ENCODE peak calls at places on chromosomes 12 and 14, in four cellular contexts. L is A549, T is Peyer's patch, M is body of pancreas. B is an unnamed sample.
A peak's percentile ranks its signal among the peaks of the same experiment; 100 is the strongest.

GRCh38 chr14:105023791-105024480 is 3.1 kb upstream of the CDCA4 start:
- DNase-seq in T (no peak), M (no peak), L (peak; percentile 43), B (no peak)

GRCh38 chr12:55847033-55847432 is 4.3 kb upstream of the MMP19 start:
- DNase-seq in M (peak; percentile 67), L (no peak), T (no peak), B (no peak)

GRCh38 chr12:109994262-109995175 is 1.6 kb downstream of the GIT2 start:
- DNase-seq in M (no peak), T (no peak), L (no peak), B (no peak)

GRCh38 chr12:45273717-45274271 is 57.9 kb downstream of the ANO6 start:
- DNase-seq in M (peak; percentile 19), L (peak; percentile 78), T (no peak), B (no peak)

GRCh38 chr12:122992386-122992785 is 11.9 kb downstream of the ARL6IP4 start:
- DNase-seq in T (no peak), L (no peak), M (no peak), B (no peak)

GRCh38 chr14:97393244-97393643 is 596.1 kb downstream of the VRK1 start:
- DNase-seq in T (no peak), L (no peak), M (no peak), B (no peak)

GRCh38 chr14:42499137-42499536 is 892.5 kb downstream of the LRFN5 start:
- DNase-seq in M (no peak), T (no peak), L (no peak), B (no peak)

GRCh38 chr12:109863961-109864712 is 16.2 kb downstream of the GLTP start:
- DNase-seq in T (no peak), M (peak; percentile 94), L (no peak), B (no peak)

GRCh38 chr12:110543965-110544364 is 39.2 kb downstream of the PPTC7 start:
- DNase-seq in M (no peak), T (no peak), L (no peak), B (no peak)

GRCh38 chr12:8037046-8037663 is 4.6 kb downstream of the FOXJ2 start:
- DNase-seq in L (no peak), T (no peak), M (peak; percentile 21), B (no peak)

GRCh38 chr12:41368006-41368405 is 179.9 kb downstream of the PDZRN4 start:
- DNase-seq in T (no peak), M (no peak), L (no peak), B (no peak)

GRCh38 chr12:105445261-105446015 is 114.9 kb downstream of the C12orf75 start:
- DNase-seq in L (no peak), M (no peak), T (no peak), B (no peak)

GRCh38 chr12:92629349-92630065 is 73.3 kb upstream of the PLEKHG7 start:
- DNase-seq in M (no peak), T (no peak), L (no peak), B (no peak)

GRCh38 chr12:127500513-127500912 is 766.5 kb upstream of the TMEM132C start:
- DNase-seq in L (no peak), T (no peak), M (no peak), B (no peak)

GRCh38 chr14:20350860-20351259 is 7.4 kb downstream of the PARP2 start:
- DNase-seq in L (no peak), T (no peak), M (no peak), B (no peak)

GRCh38 chr14:75645051-75645450 is 15.6 kb downstream of the ERG28 start:
- DNase-seq in M (no peak), T (no peak), L (no peak), B (no peak)

GRCh38 chr12:118120579-118121363 is 15.2 kb upstream of the PEBP1 start:
- DNase-seq in L (peak; percentile 94), T (peak; percentile 87), M (peak; percentile 85), B (peak; percentile 67)

GRCh38 chr12:32083489-32083888 is 23.2 kb upstream of the BICD1 start:
- DNase-seq in L (no peak), M (no peak), T (no peak), B (no peak)

GRCh38 chr14:74614508-74615495 is 2.8 kb upstream of the LTBP2 start:
- DNase-seq in T (no peak), L (no peak), M (no peak), B (no peak)

GRCh38 chr12:77837876-77838291 is 7.2 kb downstream of the NAV3 start:
- DNase-seq in M (peak; percentile 16), T (no peak), L (no peak), B (no peak)

GRCh38 chr14:83463500-83464098 is 1929.9 kb upstream of the SEL1L start:
- DNase-seq in T (no peak), L (no peak), M (peak; percentile 52), B (no peak)

GRCh38 chr14:104370256-104370870 is 209.2 kb upstream of the C14orf180 start:
- DNase-seq in T (no peak), M (no peak), L (peak; percentile 46), B (no peak)

GRCh38 chr12:43551971-43552559 is at the start of gene ADAMTS20:
- DNase-seq in T (no peak), M (no peak), L (no peak), B (no peak)

GRCh38 chr12:5503774-5504173 is 71.9 kb downstream of the NTF3 start:
- DNase-seq in T (peak; percentile 81), L (no peak), M (no peak), B (no peak)

GRCh38 chr12:27869567-27869966 is 89.5 kb upstream of the MANSC4 start:
- DNase-seq in M (no peak), L (no peak), T (no peak), B (no peak)

GRCh38 chr14:55731881-55732498 is 152.0 kb downstream of the KTN1 start:
- DNase-seq in M (peak; percentile 59), L (no peak), T (no peak), B (no peak)

GRCh38 chr14:89723930-89724915 is 230.3 kb downstream of the EFCAB11 start:
- DNase-seq in T (no peak), M (no peak), L (no peak), B (no peak)

GRCh38 chr12:106304001-106304421 is 1.5 kb downstream of the TCP11L2 start:
- DNase-seq in L (no peak), M (no peak), T (no peak), B (no peak)

GRCh38 chr12:57693659-57694458 is at the start of gene OS9:
- DNase-seq in M (peak; percentile 100), T (peak; percentile 89), L (peak; percentile 97), B (peak; percentile 74)
- TF ChIP-seq POLR2A in M (peak; percentile 96), T (peak; percentile 79), L (peak; percentile 97), B (peak; percentile 98)

GRCh38 chr14:24113379-24113800 is 1.2 kb upstream of the DCAF11 start:
- DNase-seq in M (no peak), T (no peak), L (no peak), B (no peak)

GRCh38 chr14:24115451-24116110 is 832 bp upstream of the NRL start:
- DNase-seq in T (no peak), M (no peak), L (no peak), B (no peak)

GRCh38 chr14:24116111-24116809 is 1.5 kb upstream of the NRL start:
- DNase-seq in M (no peak), T (no peak), L (no peak), B (no peak)

GRCh38 chr14:24114536-24115450 is at the start of the genes DCAF11 and NRL:
- DNase-seq in M (peak; percentile 100), T (peak; percentile 99), L (peak; percentile 99), B (peak; percentile 95)

GRCh38 chr14:24113801-24114535 is 609 bp upstream of the DCAF11 start:
- DNase-seq in L (peak; percentile 76), M (peak; percentile 94), T (peak; percentile 95), B (peak; percentile 61)
- TF ChIP-seq POLR2A in L (peak; percentile 67), M (peak; percentile 89), T (peak; percentile 70), B (peak; percentile 84)

DNA sequence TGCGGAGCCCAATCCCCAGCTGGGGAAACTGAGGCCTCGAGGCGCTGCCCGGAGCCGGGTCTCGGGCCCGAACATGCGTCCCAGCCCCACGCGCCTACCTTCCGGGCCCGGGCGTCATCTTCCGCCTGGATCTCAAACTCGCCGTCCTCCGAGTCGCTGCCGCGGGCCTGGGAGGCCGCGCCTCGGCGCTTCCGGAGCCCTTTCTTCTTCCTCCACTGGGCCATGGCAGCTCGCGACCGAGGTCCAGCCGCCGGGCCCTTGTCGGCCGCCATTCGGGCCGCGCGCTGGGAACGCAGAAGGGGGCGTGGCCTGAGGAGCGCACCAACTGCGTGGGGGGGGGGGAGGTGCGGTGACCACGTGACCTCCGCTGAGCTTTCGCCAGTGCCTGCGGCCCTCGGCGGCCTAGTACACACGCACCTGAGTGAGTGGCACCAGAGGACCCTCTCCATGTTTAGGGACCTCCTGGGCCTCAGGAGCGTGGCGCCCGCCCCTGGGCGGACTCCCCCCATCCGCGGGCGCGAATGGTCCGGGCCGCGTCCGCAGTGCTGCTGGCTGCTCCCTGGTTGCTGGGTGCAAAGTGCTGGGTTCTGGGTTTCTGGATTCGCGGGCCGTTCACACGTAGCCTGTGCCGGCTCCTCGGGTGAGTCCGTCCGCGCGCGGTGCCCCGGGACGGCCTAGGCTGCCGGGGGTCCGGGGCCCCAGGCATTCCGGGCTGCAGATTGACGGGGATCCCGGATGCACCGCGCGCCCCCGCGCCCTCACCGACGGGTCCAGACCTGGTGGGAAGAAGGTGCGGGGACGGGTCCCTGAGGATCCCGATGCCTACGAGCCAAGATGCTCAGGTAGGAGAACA is at the start of the genes DDX54 and RITA1:
- DNase-seq in T (peak; percentile 92), L (peak; percentile 51), M (peak; percentile 81), B (peak; percentile 63)
- TF ChIP-seq POLR2A in T (peak; percentile 48), L (peak; percentile 78), M (peak; percentile 85), B (peak; percentile 89)

DNA sequence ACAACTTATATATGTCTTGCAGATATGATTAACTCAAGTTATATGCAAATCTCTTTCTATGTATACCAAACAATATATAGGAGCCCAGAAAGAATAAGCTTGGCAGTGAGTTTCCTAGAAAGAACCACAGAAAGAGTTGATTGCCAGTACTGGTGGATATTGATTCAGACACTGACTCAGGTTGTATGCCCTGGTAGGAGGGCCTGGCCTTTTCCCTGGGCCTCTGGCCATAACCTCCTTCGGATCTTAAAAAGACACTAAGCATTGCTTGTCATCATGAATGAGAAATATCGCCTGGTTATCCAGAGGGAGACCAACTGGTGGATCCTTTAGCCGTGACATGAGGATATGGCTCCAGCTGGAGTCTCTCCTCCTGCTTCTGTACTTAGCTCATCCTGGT is 231.5 kb downstream of the MSRB3 start:
- DNase-seq in L (no peak), T (no peak), M (no peak), B (no peak)
- TF ChIP-seq POLR2A in L (no peak), T (no peak), M (no peak), B (no peak)

B was measured in GM12891.